ENCODE peak calls at places on chromosomes 6 and 20, in four cellular contexts. H, G, C and Y are unnamed samples.

GRCh38 chr20:40897177-40897700 is 131.4 kb upstream of the TOP1 start:
- DNase-seq in H (peak), G (no peak), C (no peak), Y (no peak)

GRCh38 chr6:157548635-157549467 is 167.9 kb downstream of the ZDHHC14 start:
- DNase-seq in H (no peak), G (no peak), C (no peak), Y (no peak)

GRCh38 chr6:18302561-18303439 is 38.5 kb upstream of the DEK start:
- DNase-seq in H (no peak), G (peak), C (peak), Y (no peak)

GRCh38 chr6:135382182-135382628 is 115.3 kb downstream of the AHI1 start:
- DNase-seq in H (no peak), G (no peak), C (no peak), Y (peak)

GRCh38 chr6:16964553-16965499 is 137.0 kb upstream of the STMND1 start:
- DNase-seq in H (peak), C (peak), G (peak), Y (peak)

GRCh38 chr6:162442675-162443074 is 284.9 kb downstream of the PRKN start:
- DNase-seq in G (peak), C (peak), H (peak), Y (no peak)

GRCh38 chr6:35011096-35012041 is 122.3 kb downstream of the ANKS1A start:
- DNase-seq in G (no peak), H (no peak), C (no peak), Y (no peak)

GRCh38 chr6:3260772-3261517 is 2.2 kb downstream of the PSMG4 start:
- DNase-seq in G (no peak), C (no peak), H (no peak), Y (no peak)

GRCh38 chr6:1296542-1296941 is 15.4 kb upstream of the FOXQ1 start:
- DNase-seq in C (no peak), G (no peak), H (no peak), Y (no peak)

GRCh38 chr6:17490724-17491123 is 97.3 kb downstream of the CAP2 start:
- DNase-seq in G (no peak), H (no peak), C (no peak), Y (no peak)

GRCh38 chr6:157800420-157801237 is 22.4 kb upstream of the SNX9 start:
- DNase-seq in G (no peak), C (no peak), H (no peak), Y (peak)

GRCh38 chr20:59781236-59781635 is 152.2 kb downstream of the SYCP2 start:
- DNase-seq in G (no peak), C (no peak), H (no peak), Y (no peak)

GRCh38 chr20:35934050-35934449 is 20.3 kb downstream of the SCAND1 start:
- DNase-seq in C (no peak), H (no peak), G (no peak), Y (no peak)

GRCh38 chr6:28142446-28142845 is 763 bp downstream of the ZKSCAN8 start:
- DNase-seq in G (no peak), C (no peak), H (no peak), Y (no peak)

GRCh38 chr6:28140616-28141015 is 1.1 kb upstream of the ZKSCAN8 start:
- DNase-seq in C (no peak), H (no peak), G (no peak), Y (no peak)

GRCh38 chr6:28139860-28140500 is 1.7 kb upstream of the ZKSCAN8 start:
- DNase-seq in H (no peak), C (no peak), G (no peak), Y (no peak)

GRCh38 chr6:28137458-28138020 is 4.1 kb upstream of the ZKSCAN8 start:
- DNase-seq in C (no peak), H (no peak), G (peak), Y (peak)

GRCh38 chr6:28141500-28142329 is at the start of gene ZKSCAN8:
- DNase-seq in G (peak), H (peak), C (peak), Y (peak)
- TF ChIP-seq EP300 in G (peak), H (no peak), C (no peak), Y (no peak)

DNA sequence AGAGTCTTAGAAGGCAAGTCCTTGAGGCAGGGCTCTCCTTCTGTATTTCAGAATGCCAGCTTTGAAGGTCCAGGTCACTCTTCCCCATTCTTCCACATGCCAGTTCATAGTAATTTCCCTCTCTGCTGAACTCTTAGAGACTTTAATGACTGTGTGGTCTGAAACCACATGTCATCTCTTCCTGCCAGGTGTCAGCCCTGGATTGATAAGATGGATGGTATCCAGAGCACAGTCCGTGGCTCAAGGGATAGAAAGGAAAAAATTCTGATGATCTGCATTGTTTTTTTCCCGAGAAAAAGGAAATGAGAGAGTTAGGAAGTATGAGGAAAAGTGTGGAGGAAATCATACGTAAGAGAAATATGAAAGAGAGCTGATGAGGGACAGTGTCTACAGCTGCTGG is 250.9 kb downstream of the TPBG start:
- DNase-seq in G (peak), H (no peak), C (no peak), Y (no peak)
- TF ChIP-seq NFIC in G (no peak), H (no peak), C (no peak), Y (no peak)

GRCh38 chr6:40796280-40797223 is 209.4 kb upstream of the LRFN2 start:
- DNase-seq in C (no peak), G (no peak), H (peak), Y (no peak)
- TF ChIP-seq EP300 in C (no peak), G (no peak), H (no peak), Y (no peak)

DNA sequence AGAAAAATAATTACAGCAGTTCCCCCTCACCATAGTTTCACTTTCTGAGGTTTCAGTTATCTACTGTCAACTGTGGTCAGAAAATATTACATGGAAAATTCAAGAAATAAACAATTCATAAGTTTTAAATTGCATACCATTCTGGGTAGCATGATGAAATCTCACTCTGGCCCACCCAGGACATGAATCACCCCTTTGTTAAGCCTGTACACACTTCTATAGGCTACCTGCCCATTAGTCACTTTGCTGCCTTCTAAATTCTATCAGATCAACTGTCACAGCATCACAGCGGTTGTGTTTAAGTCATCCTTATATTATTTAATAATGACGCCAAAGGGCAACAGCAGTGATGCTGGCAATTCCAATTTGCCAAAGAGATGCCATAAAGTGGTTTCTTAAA is 140.3 kb upstream of the RUNX2 start:
- DNase-seq in H (no peak), G (no peak), C (peak), Y (no peak)
- TF ChIP-seq NFIC in H (no peak), G (no peak), C (no peak), Y (no peak)

GRCh38 chr20:45449528-45449927 is 20.0 kb upstream of the WFDC2 start:
- DNase-seq in H (no peak), G (no peak), C (no peak), Y (no peak)
- TF ChIP-seq EP300 in H (no peak), G (no peak), C (no peak), Y (no peak)